ENCODE peak calls at places on chromosomes 11 and 22, in four cellular contexts. I is GM23248, T is body of pancreas, Y is PC-3. C is an unnamed sample.
A peak's percentile ranks its signal among the peaks of the same experiment; 100 is the strongest.

GRCh38 chr11:102047305-102047924 is at the start of gene CFAP300:
- DNase-seq in I (peak; percentile 88), T (peak; percentile 76), Y (peak; percentile 77), C (peak; percentile 94)

GRCh38 chr22:48923909-48924475 is 903.7 kb downstream of the BRD1 start:
- DNase-seq in I (no peak), T (no peak), Y (no peak), C (no peak)

GRCh38 chr11:6568191-6568918 is 35.1 kb downstream of the RRP8 start:
- DNase-seq in I (peak; percentile 47), T (peak; percentile 92), Y (peak; percentile 77), C (no peak)

GRCh38 chr11:82899957-82900276 is 313 bp downstream of the PRCP start:
- DNase-seq in I (peak; percentile 14), T (no peak), Y (no peak), C (no peak)

GRCh38 chr22:29503811-29504372 is 23.9 kb downstream of the NEFH start:
- DNase-seq in I (peak; percentile 82), T (peak; percentile 34), Y (peak; percentile 17), C (no peak)

GRCh38 chr11:91081440-91082088 is 858.7 kb upstream of the CHORDC1 start:
- DNase-seq in I (peak; percentile 2), T (no peak), Y (peak; percentile 76), C (no peak)

GRCh38 chr22:37525073-37525745 is 6.0 kb upstream of the CARD10 start:
- DNase-seq in I (peak; percentile 98), T (no peak), Y (peak; percentile 84), C (no peak)

GRCh38 chr11:42996742-42997307 is 315.0 kb upstream of the API5 start:
- DNase-seq in I (no peak), T (no peak), Y (no peak), C (no peak)

GRCh38 chr11:47407746-47408590 is at the start of gene SLC39A13:
- DNase-seq in I (peak; percentile 99), T (peak; percentile 95), Y (peak; percentile 90), C (peak; percentile 96)

GRCh38 chr11:120079750-120080610 is 57.9 kb downstream of the TRIM29 start:
- DNase-seq in I (peak; percentile 39), T (peak; percentile 59), Y (no peak), C (peak; percentile 36)

GRCh38 chr11:12693075-12693473 is 18.9 kb downstream of the TEAD1 start:
- DNase-seq in I (peak; percentile 47), T (no peak), Y (no peak), C (no peak)

GRCh38 chr22:39664485-39665200 is 94.1 kb downstream of the CACNA1I start:
- DNase-seq in I (no peak), T (peak; percentile 40), Y (no peak), C (peak; percentile 63)
- H3K4me3 ChIP-seq in I (no peak overlapping the region), T (no peak overlapping the region), Y (no peak overlapping the region), C (no peak overlapping the region)

DNA sequence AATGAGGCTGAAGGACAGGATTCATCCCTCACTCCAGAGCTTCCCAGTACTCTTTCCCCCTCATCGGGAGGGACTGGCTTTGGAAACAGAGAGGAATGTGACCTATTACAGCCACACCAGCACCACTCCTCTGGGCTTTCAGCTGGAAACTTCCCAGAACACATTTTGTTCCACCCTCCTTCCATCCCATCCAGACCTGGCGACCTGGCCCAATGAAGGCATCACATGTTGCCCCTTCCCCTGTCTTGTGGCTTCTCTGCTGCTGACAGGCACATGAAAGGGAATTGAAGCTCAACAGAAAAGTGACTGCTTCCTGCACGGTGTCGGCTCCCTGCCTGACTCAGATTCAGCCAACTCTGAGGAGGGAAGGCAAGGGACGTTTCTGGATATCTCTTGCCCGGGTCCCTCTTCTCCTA is 19.1 kb downstream of the IRAG1 start:
- DNase-seq in I (peak; percentile 54), T (no peak), Y (no peak), C (no peak)
- H3K4me3 ChIP-seq in I (peak overlapping the region; percentile 61), T (no peak overlapping the region), Y (no peak overlapping the region), C (no peak overlapping the region)

DNA sequence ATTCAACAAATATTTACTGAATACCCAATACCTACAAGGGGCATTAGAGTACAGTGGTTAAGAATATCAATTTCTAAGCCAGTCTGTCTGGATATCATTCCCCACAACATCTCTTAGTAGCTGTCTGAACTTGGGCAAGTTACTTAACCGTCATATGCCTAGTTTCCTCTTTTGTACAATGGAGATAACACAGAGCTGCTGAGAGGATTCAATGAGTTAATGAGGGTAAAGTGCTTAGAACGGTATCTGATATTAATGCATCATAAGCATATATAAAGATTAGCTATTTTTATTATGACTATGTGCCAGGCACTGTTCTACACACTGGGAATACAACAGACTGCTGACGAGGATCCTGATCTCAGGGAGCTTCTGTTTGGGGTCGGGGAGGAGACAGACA is 116.4 kb downstream of the APOL5 start:
- DNase-seq in I (no peak), T (no peak), Y (no peak), C (no peak)
- H3K4me3 ChIP-seq in I (peak overlapping the region; percentile 97), T (no peak overlapping the region), Y (peak overlapping the region; percentile 83), C (no peak overlapping the region)

DNA sequence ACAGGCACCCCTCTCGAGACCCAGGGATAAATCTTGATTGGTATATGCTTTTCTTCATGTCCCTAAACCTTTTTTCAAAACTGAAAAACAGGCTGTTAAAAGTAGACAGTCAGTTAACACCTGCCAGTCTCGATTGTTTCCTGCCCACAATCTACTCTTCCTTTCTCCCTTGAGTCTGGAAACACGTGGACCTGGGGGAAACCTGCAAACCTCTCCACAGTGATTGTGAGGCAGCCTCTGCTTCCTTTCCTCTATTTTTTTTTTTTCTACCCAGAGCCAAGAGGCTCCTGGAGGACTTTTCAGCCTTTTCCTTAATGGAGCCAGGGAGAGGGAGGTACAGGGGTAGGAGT is 69.4 kb upstream of the CLMP start:
- DNase-seq in I (no peak), T (no peak), Y (no peak), C (no peak)
- H3K4me3 ChIP-seq in I (no peak overlapping the region), T (no peak overlapping the region), Y (no peak overlapping the region), C (no peak overlapping the region)

GRCh38 chr22:43862074-43862881 is at the start of gene SULT4A1:
- DNase-seq in I (peak; percentile 46), T (peak; percentile 37), Y (no peak), C (no peak)
- H3K4me3 ChIP-seq in I (no peak within 1 kb of the TSS), T (no peak within 1 kb of the TSS), Y (no peak within 1 kb of the TSS), C (no peak within 1 kb of the TSS)

C was measured in Caco-2.